ENCODE peak calls at places on chromosomes 12 and 14, in eight cellular contexts. Q is epithelial cell of prostate; F is activated T-helper 1 cell treated with anti-CD3 and anti-CD28 coated beads, Interleukin-12 subunit alpha, Interleukin-12 subunit beta, Interleukin-2, Interleukin-4 antibody, amounts not matched to agents 30 ng/mL and 10 ng/mL and 1 ng/mL, durations not matched to agents 14 hours and 24 hours and 36 hours; P is aorta; J is GM04504; C is CD8-positive, alpha-beta T cell; O is progenitor cell of endocrine pancreas; S is astrocyte of the spinal cord. G is an unnamed sample.

GRCh38 chr12:88036368-88036965 is 7.3 kb upstream of the C12orf50 start:
- DNase-seq in C (no peak), Q (peak; percentile 16), J (peak; percentile 35), F (no peak), O (no peak), S (peak; percentile 14), P (no peak), G (no peak)

GRCh38 chr12:123364532-123365140 is at the start of gene SBNO1:
- DNase-seq in O (peak; percentile 70), F (peak; percentile 82), J (peak; percentile 81), C (peak; percentile 88), Q (peak; percentile 26), P (peak; percentile 94), S (peak; percentile 93), G (peak; percentile 87)

GRCh38 chr12:103800252-103800771 is 40.7 kb downstream of the NT5DC3 start:
- DNase-seq in S (peak; percentile 88), P (peak; percentile 81), J (peak; percentile 28), O (no peak), Q (no peak), C (no peak), F (no peak), G (no peak)

GRCh38 chr12:34398706-34399630 is 376.7 kb downstream of the ALG10 start:
- DNase-seq in F (no peak), J (no peak), S (no peak), Q (no peak), C (peak; percentile 6), O (peak; percentile 9), P (peak; percentile 32), G (no peak)

GRCh38 chr14:103889313-103890051 is 38.8 kb upstream of the TDRD9 start:
- DNase-seq in C (no peak), F (no peak), S (no peak), O (no peak), J (no peak), Q (no peak), P (no peak), G (no peak)

GRCh38 chr14:103385994-103386491 is 828 bp downstream of the MARK3 start:
- DNase-seq in Q (no peak), C (peak; percentile 46), S (peak; percentile 26), F (peak; percentile 24), J (no peak), P (peak; percentile 59), O (peak; percentile 25), G (peak; percentile 31)

GRCh38 chr12:96048392-96048969 is 13.1 kb upstream of the LTA4H start:
- DNase-seq in J (no peak), S (no peak), Q (no peak), F (no peak), C (no peak), O (no peak), P (no peak), G (no peak)

GRCh38 chr14:61247935-61248334 is 33.2 kb downstream of the TMEM30B start:
- DNase-seq in O (no peak), C (no peak), P (no peak), Q (no peak), F (no peak), J (no peak), S (peak; percentile 83), G (no peak)

GRCh38 chr12:119828300-119828699 is 48.8 kb downstream of the CIT start:
- DNase-seq in F (no peak), C (no peak), J (no peak), P (no peak), Q (no peak), S (no peak), O (no peak), G (no peak)

GRCh38 chr14:29016050-29016900 is 249.7 kb downstream of the FOXG1 start:
- DNase-seq in P (no peak), F (no peak), O (peak; percentile 42), Q (no peak), C (no peak), J (no peak), S (peak; percentile 59), G (no peak)

GRCh38 chr14:20607617-20608016 is 16.4 kb upstream of the RNASE12 start:
- DNase-seq in F (no peak), O (no peak), Q (no peak), P (no peak), S (no peak), C (no peak), J (no peak), G (no peak)

GRCh38 chr12:107655281-107656065 is 30.1 kb upstream of the PWP1 start:
- DNase-seq in F (no peak), P (no peak), Q (no peak), J (no peak), O (no peak), C (no peak), S (no peak), G (no peak)

GRCh38 chr14:35122696-35123387 is 490 bp downstream of the PRORP start:
- DNase-seq in F (peak; percentile 6), O (no peak), C (no peak), P (no peak), Q (no peak), J (no peak), S (peak; percentile 61), G (no peak)

GRCh38 chr14:75297417-75298040 is 18.9 kb downstream of the FOS start:
- DNase-seq in P (no peak), J (no peak), F (no peak), O (no peak), C (no peak), Q (no peak), S (no peak), G (no peak)

GRCh38 chr12:59780605-59781135 is 184.8 kb downstream of the SLC16A7 start:
- DNase-seq in P (no peak), O (no peak), Q (peak; percentile 5), S (peak; percentile 32), F (no peak), J (no peak), C (no peak), G (no peak)

GRCh38 chr12:106455100-106455499 is 97.6 kb downstream of the POLR3B start:
- DNase-seq in P (no peak), Q (no peak), S (no peak), O (no peak), F (no peak), C (no peak), J (no peak), G (no peak)

GRCh38 chr14:73887704-73888459 is 1.2 kb downstream of the ZNF410 start:
- DNase-seq in C (no peak), F (no peak), Q (no peak), O (no peak), S (no peak), P (no peak), J (no peak), G (no peak)

GRCh38 chr12:65638324-65638723 is 186.0 kb upstream of the HMGA2 start:
- DNase-seq in P (no peak), Q (no peak), J (no peak), C (no peak), O (no peak), S (no peak), F (no peak), G (no peak)

GRCh38 chr14:78010688-78011087 is 159.5 kb upstream of the NRXN3 start:
- DNase-seq in J (no peak), C (no peak), Q (peak; percentile 95), O (no peak), F (no peak), S (peak; percentile 61), P (no peak), G (no peak)

GRCh38 chr12:95411466-95411865 is 62.5 kb upstream of the METAP2 start:
- DNase-seq in O (no peak), P (no peak), F (no peak), J (no peak), S (no peak), C (no peak), Q (no peak), G (no peak)

GRCh38 chr14:69043598-69044267 is 64.6 kb upstream of the ACTN1 start:
- DNase-seq in F (no peak), S (peak; percentile 66), J (no peak), O (no peak), Q (no peak), P (peak; percentile 73), C (no peak), G (no peak)

GRCh38 chr14:104445086-104445485 is 134.5 kb upstream of the C14orf180 start:
- DNase-seq in O (no peak), S (no peak), C (no peak), Q (no peak), F (no peak), J (no peak), P (no peak), G (no peak)

GRCh38 chr12:123078114-123078465 is 72.8 kb downstream of the PITPNM2 start:
- DNase-seq in O (no peak), S (no peak), P (no peak), C (no peak), Q (no peak), F (no peak), J (no peak), G (no peak)